ENCODE peak calls at places on chromosomes 12 and 14, in six cellular contexts. B, W, H, T, P and R are unnamed samples.

GRCh38 chr12:71469235-71469873 is 29.8 kb downstream of the LGR5 start:
- DNase-seq in T (no peak), W (peak; percentile 20), B (peak; percentile 7), H (no peak), P (peak; percentile 14), R (no peak)

GRCh38 chr12:60263146-60263545 is 667.3 kb downstream of the SLC16A7 start:
- DNase-seq in W (no peak), H (no peak), P (peak; percentile 42), B (no peak), T (no peak), R (no peak)

GRCh38 chr12:138898-139534 is 72.4 kb downstream of the IQSEC3 start:
- DNase-seq in T (no peak), W (no peak), P (no peak), H (no peak), B (no peak), R (no peak)

GRCh38 chr12:92349635-92350034 is 204.0 kb upstream of the BTG1 start:
- DNase-seq in T (no peak), B (no peak), W (no peak), P (no peak), H (no peak), R (no peak)

GRCh38 chr12:125861299-125862281 is 796.4 kb downstream of the AACS start:
- DNase-seq in T (no peak), P (peak; percentile 1), H (no peak), B (peak; percentile 2), W (no peak), R (no peak)

GRCh38 chr12:75000120-75000519 is 209.5 kb downstream of the KCNC2 start:
- DNase-seq in B (no peak), P (no peak), T (no peak), H (no peak), W (no peak), R (no peak)

GRCh38 chr14:37550511-37550910 is 44.5 kb downstream of the FOXA1 start:
- DNase-seq in B (no peak), T (no peak), H (no peak), P (peak; percentile 30), W (peak; percentile 10), R (no peak)

GRCh38 chr14:89137514-89138163 is 279.4 kb downstream of the FOXN3 start:
- DNase-seq in P (peak; percentile 83), T (peak; percentile 55), H (no peak), W (peak; percentile 79), B (peak; percentile 79), R (no peak)

GRCh38 chr12:46470975-46471374 is 98.4 kb upstream of the SLC38A2 start:
- DNase-seq in T (no peak), W (no peak), P (no peak), B (no peak), H (no peak), R (peak; percentile 31)

GRCh38 chr14:63717704-63718103 is 10.2 kb downstream of the SGPP1 start:
- DNase-seq in T (no peak), W (peak; percentile 64), P (peak; percentile 35), H (no peak), B (no peak), R (no peak)

GRCh38 chr14:69260979-69261605 is 1.1 kb downstream of the GALNT16 start:
- DNase-seq in P (no peak), T (no peak), B (peak; percentile 48), H (no peak), W (no peak), R (peak; percentile 32)

GRCh38 chr12:5168148-5168547 is 124.5 kb downstream of the KCNA5 start:
- DNase-seq in H (no peak), B (no peak), T (no peak), W (no peak), P (no peak), R (no peak)

GRCh38 chr14:61671086-61671485 is 24.2 kb upstream of the HIF1A start:
- DNase-seq in W (no peak), B (no peak), H (no peak), T (no peak), P (no peak), R (peak; percentile 74)

GRCh38 chr14:91245029-91245428 is 525 bp upstream of the GPR68 start:
- DNase-seq in W (no peak), B (no peak), H (peak; percentile 75), P (no peak), T (no peak), R (no peak)

GRCh38 chr14:104143071-104143470 is 4.7 kb downstream of the KIF26A start:
- DNase-seq in B (no peak), T (no peak), W (no peak), H (no peak), P (no peak), R (no peak)

GRCh38 chr12:27009926-27010325 is 4.3 kb downstream of the TM7SF3 start:
- DNase-seq in T (no peak), H (no peak), P (no peak), B (no peak), W (peak; percentile 33), R (no peak)

GRCh38 chr12:94725375-94726168 is 75.2 kb upstream of the TMCC3 start:
- DNase-seq in B (peak; percentile 22), P (peak; percentile 53), W (peak; percentile 12), T (no peak), H (no peak), R (no peak)

GRCh38 chr14:90522585-90523191 is 125.9 kb downstream of the CALM1 start:
- DNase-seq in H (no peak), B (peak; percentile 70), P (peak; percentile 54), T (no peak), W (no peak), R (no peak)

GRCh38 chr12:12965836-12966235 is 13.9 kb upstream of the GPRC5D start:
- DNase-seq in B (no peak), W (no peak), T (no peak), H (no peak), P (no peak), R (no peak)

GRCh38 chr14:91373591-91374245 is 43.9 kb downstream of the CCDC88C start:
- DNase-seq in T (no peak), H (no peak), B (peak; percentile 25), W (peak; percentile 48), P (no peak), R (peak; percentile 56)